ENCODE peak calls at places on chromosomes 12 and 14, in seven cellular contexts. N is H1, G is IMR-90, V is neuronal stem cell, F is mesendoderm, H is mesenchymal stem cell, J is trophoblast cell. U is an unnamed sample.

GRCh38 chr12:48994224-48995060 is 4.7 kb downstream of the DDN start:
- DNase-seq in N (no peak), G (no peak), V (no peak), F (no peak), H (no peak), J (no peak), U (no peak)

GRCh38 chr12:100953217-100953616 is 158.6 kb downstream of the ANO4 start:
- DNase-seq in N (no peak), G (peak), V (no peak), F (no peak), H (peak), J (no peak), U (no peak)

GRCh38 chr12:537772-538171 is 78.0 kb downstream of the B4GALNT3 start:
- DNase-seq in N (no peak), G (no peak), V (no peak), F (no peak), H (no peak), J (peak), U (no peak)

GRCh38 chr12:109840349-109841073 is 7.3 kb upstream of the TRPV4 start:
- DNase-seq in N (no peak), G (no peak), V (no peak), F (no peak), H (no peak), J (peak), U (peak)

GRCh38 chr14:69090187-69090789 is 62.6 kb downstream of the DCAF5 start:
- DNase-seq in N (no peak), G (peak), V (no peak), F (peak), H (peak), J (peak), U (peak)

GRCh38 chr12:3751151-3752095 is 1.5 kb downstream of the CRACR2A start:
- DNase-seq in N (no peak), G (no peak), V (no peak), F (no peak), H (no peak), J (no peak), U (peak)

GRCh38 chr14:58914271-58914855 is 274.1 kb upstream of the DAAM1 start:
- DNase-seq in N (no peak), G (no peak), V (no peak), F (no peak), H (no peak), J (no peak), U (no peak)

GRCh38 chr14:23009483-23009938 is 432 bp downstream of the C14orf93 start:
- DNase-seq in N (no peak), G (no peak), V (no peak), F (no peak), H (no peak), J (no peak), U (no peak)

GRCh38 chr14:39665084-39665483 is 232.9 kb upstream of the FBXO33 start:
- DNase-seq in N (no peak), G (no peak), V (no peak), F (no peak), H (no peak), J (no peak), U (no peak)

GRCh38 chr14:80427101-80427500 is 215.8 kb upstream of the DIO2 start:
- DNase-seq in N (no peak), G (peak), V (no peak), F (no peak), H (peak), J (peak), U (no peak)

GRCh38 chr14:21863289-21863688 is 189.7 kb upstream of the OR4E1 start:
- DNase-seq in N (no peak), G (no peak), V (no peak), F (no peak), H (no peak), J (no peak), U (no peak)

GRCh38 chr12:130775953-130776856 is 60.1 kb upstream of the RIMBP2 start:
- DNase-seq in N (no peak), G (peak), V (no peak), F (peak), H (peak), J (peak), U (peak)

GRCh38 chr12:26017484-26018211 is 59.2 kb downstream of the RASSF8 start:
- DNase-seq in N (no peak), G (peak), V (peak), F (peak), H (peak), J (peak), U (peak)

GRCh38 chr12:57840701-57841100 is 5.8 kb downstream of the CTDSP2 start:
- DNase-seq in N (no peak), G (peak), V (no peak), F (no peak), H (peak), J (no peak), U (no peak)

GRCh38 chr14:75751291-75751690 is 90.2 kb downstream of the TTLL5 start:
- DNase-seq in N (no peak), G (peak), V (no peak), F (no peak), H (peak), J (peak), U (no peak)

GRCh38 chr12:107092669-107093546 is 441 bp downstream of the CRY1 start:
- DNase-seq in N (no peak), G (no peak), V (peak), F (peak), H (peak), J (peak), U (peak)

GRCh38 chr14:80483331-80483730 is 272.0 kb upstream of the DIO2 start:
- DNase-seq in N (no peak), G (no peak), V (no peak), F (no peak), H (no peak), J (no peak), U (no peak)

GRCh38 chr14:87979689-87980088 is 13.3 kb downstream of the GALC start:
- DNase-seq in N (no peak), G (no peak), V (no peak), F (no peak), H (no peak), J (no peak), U (no peak)

GRCh38 chr12:68871899-68872298 is 61.1 kb downstream of the CPM start:
- DNase-seq in N (no peak), G (peak), V (no peak), F (peak), H (no peak), J (peak), U (no peak)

GRCh38 chr12:52782502-52782901 is 5.4 kb upstream of the KRT76 start:
- DNase-seq in N (no peak), G (no peak), V (no peak), F (no peak), H (no peak), J (no peak), U (no peak)

GRCh38 chr12:52784909-52785308 is 7.8 kb upstream of the KRT76 start:
- DNase-seq in N (no peak), G (no peak), V (no peak), F (no peak), H (no peak), J (no peak), U (no peak)

GRCh38 chr12:52781399-52782082 is 4.4 kb upstream of the KRT76 start:
- DNase-seq in N (no peak), G (no peak), V (no peak), F (no peak), H (no peak), J (no peak), U (no peak)

GRCh38 chr12:52787324-52787996 is 8.5 kb downstream of the KRT3 start:
- DNase-seq in N (no peak), G (no peak), V (no peak), F (no peak), H (no peak), J (no peak), U (no peak)

DNA sequence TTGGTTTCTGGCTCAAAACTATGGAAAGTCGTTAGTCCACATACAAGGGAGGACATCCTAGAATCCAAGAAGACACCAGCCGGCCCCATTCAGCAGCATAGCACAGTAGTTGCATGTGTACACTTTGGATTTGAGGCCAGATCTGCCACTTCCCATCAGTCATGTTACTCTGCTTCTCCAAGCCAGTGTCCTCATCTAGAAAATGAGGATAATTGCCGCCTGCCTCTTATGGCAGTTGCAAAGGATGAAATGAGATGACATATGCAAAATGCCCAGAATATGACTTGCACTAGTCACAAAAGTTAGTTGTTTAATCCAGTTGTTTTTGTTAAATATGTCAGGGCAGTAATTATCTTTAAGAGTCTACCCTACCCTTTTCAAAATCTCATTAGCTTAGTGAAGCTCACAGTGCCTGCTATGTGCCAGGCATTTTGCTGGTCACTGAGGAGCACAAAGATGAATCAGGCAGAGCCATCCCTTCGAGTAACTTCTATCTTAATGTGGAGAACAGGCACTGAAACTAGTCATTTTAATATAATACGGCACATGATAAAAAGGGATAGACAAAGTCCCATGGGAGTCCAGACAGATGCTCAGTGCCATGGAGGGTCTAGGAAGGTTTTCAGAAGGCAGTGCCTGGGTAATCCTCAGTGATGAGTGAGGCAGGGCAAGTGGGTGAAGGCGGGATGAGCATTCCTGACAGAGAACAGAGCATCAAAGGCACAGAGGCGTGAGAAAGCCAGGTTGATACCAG is 6.6 kb upstream of the KRT76 start:
- DNase-seq in N (no peak), G (no peak), V (no peak), F (no peak), H (no peak), J (no peak), U (no peak)
- H3K18ac ChIP-seq in N (no peak), G (no peak), V (no peak), F (no peak), H (no peak), J (no peak), U (no peak)

GRCh38 chr12:91609283-91609682 is 426.7 kb upstream of the DCN start:
- DNase-seq in N (no peak), G (no peak), V (no peak), F (no peak), H (no peak), J (no peak), U (no peak)
- H3K18ac ChIP-seq in N (no peak), G (no peak), V (no peak), F (no peak), H (no peak), J (no peak), U (no peak)

GRCh38 chr12:115790526-115790925 is 487.0 kb downstream of the MED13L start:
- DNase-seq in N (no peak), G (no peak), V (no peak), F (no peak), H (no peak), J (no peak), U (no peak)

GRCh38 chr12:115799610-115800009 is 477.9 kb downstream of the MED13L start:
- DNase-seq in N (no peak), G (no peak), V (no peak), F (no peak), H (no peak), J (no peak), U (no peak)

GRCh38 chr12:115798309-115798917 is 479.1 kb downstream of the MED13L start:
- DNase-seq in N (no peak), G (no peak), V (no peak), F (no peak), H (no peak), J (no peak), U (no peak)

GRCh38 chr12:115791331-115791730 is 486.2 kb downstream of the MED13L start:
- DNase-seq in N (no peak), G (no peak), V (no peak), F (peak), H (no peak), J (no peak), U (no peak)

DNA sequence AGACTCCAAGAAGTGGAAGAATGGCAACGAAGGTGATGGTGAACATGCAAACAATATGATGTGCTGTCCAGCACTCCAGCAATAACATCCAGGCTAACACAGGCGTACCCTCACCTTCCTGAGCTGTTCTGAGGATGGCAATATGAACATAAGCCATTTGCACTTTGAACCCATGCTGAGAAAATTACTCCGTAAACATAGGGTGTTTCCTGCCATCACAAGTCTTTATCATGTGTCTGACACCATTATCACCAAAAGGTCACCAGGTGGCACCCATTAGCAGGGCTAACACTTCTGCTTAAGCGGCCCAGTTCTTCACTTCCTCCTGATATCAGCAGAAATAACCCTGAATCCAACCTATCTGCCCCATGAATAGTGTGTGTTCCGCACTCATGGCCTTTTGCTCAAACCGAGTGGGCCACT is 482.8 kb downstream of the MED13L start:
- DNase-seq in N (no peak), G (no peak), V (no peak), F (peak), H (no peak), J (peak), U (no peak)
- H3K18ac ChIP-seq in N (no peak), G (no peak), V (no peak), F (no peak), H (no peak), J (no peak), U (no peak)

GRCh38 chr14:95524706-95525512 is 8.5 kb upstream of the SYNE3 start:
- DNase-seq in N (no peak), G (peak), V (no peak), F (peak), H (peak), J (peak), U (no peak)
- H3K18ac ChIP-seq in N (no peak), G (peak), V (no peak), F (no peak), H (peak), J (no peak), U (no peak)

GRCh38 chr14:64577211-64577610 is 27.4 kb downstream of the PPP1R36 start:
- DNase-seq in N (no peak), G (no peak), V (no peak), F (no peak), H (no peak), J (no peak), U (no peak)
- H3K18ac ChIP-seq in N (no peak), G (no peak), V (no peak), F (no peak), H (no peak), J (no peak), U (no peak)